ENCODE peak calls at places on chromosomes 1 and 21, in five cellular contexts. J is right lobe of liver, Y is suprapubic skin, K is AG09309, S is epithelial cell of proximal tubule. L is an unnamed sample.

GRCh38 chr1:16013220-16013907 is 4.5 kb downstream of the HSPB7 start:
- DNase-seq in Y (no peak), J (no peak), K (no peak), S (no peak), L (no peak)

GRCh38 chr1:70919924-70920323 is 127.7 kb downstream of the PTGER3 start:
- DNase-seq in J (no peak), K (no peak), Y (no peak), S (no peak), L (no peak)

GRCh38 chr1:64912191-64912590 is 54.2 kb downstream of the JAK1 start:
- DNase-seq in K (no peak), J (no peak), S (no peak), Y (no peak), L (no peak)

GRCh38 chr1:70706381-70707173 is 295.5 kb downstream of the CTH start:
- DNase-seq in K (no peak), J (no peak), Y (no peak), S (no peak), L (peak; percentile 79)

GRCh38 chr21:36059823-36060158 is 535 bp downstream of the SETD4 start:
- DNase-seq in S (no peak), J (peak; percentile 61), Y (no peak), K (no peak), L (peak; percentile 83)

GRCh38 chr1:236073307-236073897 is 8.5 kb upstream of the NID1 start:
- DNase-seq in S (no peak), K (no peak), J (no peak), Y (no peak), L (no peak)

GRCh38 chr21:44866780-44867179 is 6.7 kb downstream of the PTTG1IP start:
- DNase-seq in J (no peak), Y (no peak), K (no peak), S (no peak), L (no peak)

GRCh38 chr1:32619701-32620485 is 30.5 kb downstream of the ZBTB8OS start:
- DNase-seq in J (no peak), Y (no peak), S (no peak), K (no peak), L (no peak)

GRCh38 chr1:36327421-36328087 is 4.1 kb upstream of the EVA1B start:
- DNase-seq in K (no peak), J (no peak), Y (no peak), S (no peak), L (no peak)

GRCh38 chr1:165248969-165249571 is 107.4 kb downstream of the LMX1A start:
- DNase-seq in J (no peak), K (no peak), S (no peak), Y (no peak), L (no peak)

GRCh38 chr1:76410499-76410898 is 336.0 kb downstream of the ST6GALNAC3 start:
- DNase-seq in Y (no peak), J (no peak), S (no peak), K (no peak), L (no peak)

GRCh38 chr21:44436958-44437357 is 18.4 kb upstream of the LRRC3 start:
- DNase-seq in J (peak; percentile 35), K (no peak), S (no peak), Y (peak; percentile 57), L (peak; percentile 81)

GRCh38 chr1:59751801-59752200 is 62.9 kb upstream of the HOOK1 start:
- DNase-seq in J (no peak), Y (no peak), S (no peak), K (no peak), L (no peak)

GRCh38 chr1:46411601-46412341 is 17.7 kb downstream of the FAAH start:
- DNase-seq in K (no peak), S (no peak), Y (no peak), J (no peak), L (no peak)

GRCh38 chr1:47584249-47584648 is 146.4 kb downstream of the FOXD2 start:
- DNase-seq in Y (peak; percentile 26), K (no peak), J (peak; percentile 25), S (no peak), L (peak; percentile 64)

GRCh38 chr1:98794196-98794886 is 132.8 kb downstream of the SNX7 start:
- DNase-seq in J (no peak), S (peak; percentile 36), K (peak; percentile 54), Y (no peak), L (no peak)

GRCh38 chr1:116807871-116808450 is 53.7 kb downstream of the CD2 start:
- DNase-seq in K (no peak), Y (no peak), J (no peak), S (no peak), L (no peak)

GRCh38 chr21:43467785-43468184 is 40.9 kb upstream of the SIK1 start:
- DNase-seq in J (no peak), K (no peak), Y (no peak), S (no peak), L (peak; percentile 6)

GRCh38 chr1:193264313-193265065 is 78.1 kb upstream of the B3GALT2 start:
- DNase-seq in K (no peak), J (no peak), S (no peak), Y (no peak), L (no peak)

GRCh38 chr1:59288046-59288445 is 8.8 kb upstream of the FGGY start:
- DNase-seq in S (no peak), J (no peak), K (no peak), Y (no peak), L (no peak)

GRCh38 chr1:57204942-57205787 is 218.7 kb downstream of the DAB1 start:
- DNase-seq in J (no peak), K (no peak), Y (no peak), S (no peak), L (no peak)

GRCh38 chr1:39922139-39922757 is 20.5 kb upstream of the MYCL start:
- DNase-seq in S (no peak), K (no peak), Y (no peak), J (peak; percentile 91), L (no peak)

GRCh38 chr1:39919545-39919944 is 17.8 kb upstream of the MYCL start:
- DNase-seq in K (no peak), J (no peak), Y (no peak), S (peak; percentile 30), L (no peak)

GRCh38 chr1:39915499-39916129 is 13.9 kb upstream of the MYCL start:
- DNase-seq in Y (no peak), S (no peak), K (no peak), J (no peak), L (no peak)

DNA sequence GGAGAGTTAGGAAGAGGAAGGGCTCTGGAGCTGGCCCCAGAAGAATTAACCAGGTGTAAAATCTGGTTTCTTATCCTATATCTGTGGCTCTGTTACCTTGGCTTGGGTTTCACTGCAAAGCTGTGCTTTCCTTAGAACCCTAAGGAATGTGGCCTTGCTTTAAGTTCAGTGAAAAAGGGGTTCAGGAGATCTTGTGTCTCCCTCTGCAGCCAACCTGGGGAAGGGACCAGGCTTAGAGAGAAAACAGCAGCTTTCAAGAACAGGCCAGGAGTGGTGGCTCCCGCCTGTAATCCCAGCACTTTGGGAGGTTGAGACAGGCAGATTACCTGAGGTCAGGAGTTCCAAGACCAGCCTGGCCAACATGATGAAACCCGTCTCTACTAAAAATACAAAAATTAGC is 16.1 kb upstream of the MYCL start:
- DNase-seq in Y (no peak), J (no peak), S (no peak), K (no peak), L (no peak)
- TF ChIP-seq CTCF in Y (no peak), J (no peak), S (peak; percentile 22), K (peak; percentile 33), L (no peak)

GRCh38 chr1:50833216-50833615 is 126.9 kb downstream of the FAF1 start:
- DNase-seq in K (no peak), Y (no peak), S (no peak), J (no peak), L (no peak)

GRCh38 chr1:50829010-50829958 is 130.8 kb downstream of the FAF1 start:
- DNase-seq in Y (no peak), S (peak; percentile 32), K (no peak), J (no peak), L (no peak)

GRCh38 chr1:50831300-50832061 is 128.6 kb downstream of the FAF1 start:
- DNase-seq in S (no peak), Y (no peak), K (no peak), J (no peak), L (no peak)

GRCh38 chr1:50830621-50831020 is 129.4 kb downstream of the FAF1 start:
- DNase-seq in Y (no peak), S (no peak), K (no peak), J (no peak), L (no peak)

GRCh38 chr1:50832167-50832566 is 127.9 kb downstream of the FAF1 start:
- DNase-seq in Y (no peak), J (no peak), K (no peak), S (no peak), L (no peak)
- TF ChIP-seq CTCF in Y (no peak), J (no peak), K (no peak), S (no peak), L (no peak)

GRCh38 chr1:161069731-161070270 is at the start of gene ARHGAP30:
- DNase-seq in J (peak; percentile 66), Y (no peak), K (no peak), S (no peak), L (no peak)

GRCh38 chr1:161073474-161074121 is 3.9 kb upstream of the ARHGAP30 start:
- DNase-seq in S (no peak), K (no peak), J (no peak), Y (no peak), L (no peak)

GRCh38 chr1:161072751-161073449 is 3.2 kb upstream of the ARHGAP30 start:
- DNase-seq in J (no peak), Y (no peak), K (no peak), S (no peak), L (no peak)

GRCh38 chr1:161070737-161071136 is 1.0 kb upstream of the ARHGAP30 start:
- DNase-seq in S (no peak), K (no peak), Y (no peak), J (no peak), L (no peak)

DNA sequence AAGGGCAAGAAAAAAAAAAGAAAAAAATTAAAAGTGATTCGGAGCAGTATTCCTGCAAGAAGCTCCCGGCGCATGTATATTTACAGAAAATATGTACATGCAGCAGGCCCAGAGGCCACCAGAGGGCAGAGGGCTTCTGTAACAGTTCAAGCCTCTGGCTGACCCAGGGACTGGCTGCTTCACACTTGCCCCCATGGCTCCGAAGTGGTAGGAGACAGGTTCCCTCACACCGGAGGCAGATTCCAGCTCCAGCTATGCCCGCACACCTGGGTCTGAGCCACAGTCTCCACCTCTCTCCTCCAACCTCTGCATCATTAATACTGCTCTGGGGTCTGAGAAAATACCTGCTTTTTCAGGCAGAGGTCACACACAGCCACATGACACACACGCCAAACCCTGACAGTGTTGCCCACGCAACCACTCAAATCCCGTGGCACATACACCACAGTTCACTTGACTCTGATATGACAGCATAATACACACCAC is 2.2 kb upstream of the ARHGAP30 start:
- DNase-seq in Y (no peak), K (no peak), J (no peak), S (no peak), L (no peak)
- TF ChIP-seq CTCF in Y (peak; percentile 66), K (peak; percentile 69), J (peak; percentile 47), S (peak; percentile 73), L (peak; percentile 31)

GRCh38 chr1:187383366-187383765 is 554.6 kb downstream of the PLA2G4A start:
- DNase-seq in S (no peak), Y (no peak), K (no peak), J (no peak), L (no peak)
- TF ChIP-seq CTCF in S (no peak), Y (no peak), K (no peak), J (no peak), L (no peak)